ENCODE peak calls at places on chromosomes 4 and X, in six cellular contexts. One of them, this sample, is unnamed.

GRCh38 chrX:27575565-27575964 is 14.6 kb upstream of the DCAF8L2 start:
- DNase-seq in heart left ventricle: no peak
- DNase-seq in adrenal gland: no peak
- DNase-seq in uterus: no peak
- DNase-seq in naive thymus-derived CD4-positive, alpha-beta T cell: no peak
- DNase-seq in CD8-positive, alpha-beta memory T cell: no peak
- DNase-seq in this sample: no peak

GRCh38 chr4:137267024-137267423 is 265.3 kb downstream of the PCDH18 start:
- DNase-seq in heart left ventricle: no peak
- DNase-seq in CD8-positive, alpha-beta memory T cell: no peak
- DNase-seq in naive thymus-derived CD4-positive, alpha-beta T cell: no peak
- DNase-seq in uterus: no peak
- DNase-seq in adrenal gland: no peak
- DNase-seq in this sample: no peak

GRCh38 chr4:94523033-94523590 is 71.4 kb downstream of the PDLIM5 start:
- DNase-seq in naive thymus-derived CD4-positive, alpha-beta T cell: no peak
- DNase-seq in adrenal gland: no peak
- DNase-seq in heart left ventricle: no peak
- DNase-seq in CD8-positive, alpha-beta memory T cell: no peak
- DNase-seq in uterus: no peak
- DNase-seq in this sample: no peak

GRCh38 chr4:151888367-151888866 is 127.6 kb upstream of the GATB start:
- DNase-seq in uterus: no peak
- DNase-seq in CD8-positive, alpha-beta memory T cell: peak; percentile 17
- DNase-seq in adrenal gland: no peak
- DNase-seq in naive thymus-derived CD4-positive, alpha-beta T cell: no peak
- DNase-seq in heart left ventricle: no peak
- DNase-seq in this sample: no peak

GRCh38 chr4:6596948-6597347 is 22.0 kb downstream of the MAN2B2 start:
- DNase-seq in naive thymus-derived CD4-positive, alpha-beta T cell: no peak
- DNase-seq in adrenal gland: no peak
- DNase-seq in CD8-positive, alpha-beta memory T cell: no peak
- DNase-seq in heart left ventricle: no peak
- DNase-seq in uterus: no peak
- DNase-seq in this sample: no peak

GRCh38 chrX:77087529-77088169 is 359.5 kb upstream of the FGF16 start:
- DNase-seq in heart left ventricle: no peak
- DNase-seq in adrenal gland: peak; percentile 49
- DNase-seq in naive thymus-derived CD4-positive, alpha-beta T cell: no peak
- DNase-seq in uterus: peak; percentile 39
- DNase-seq in CD8-positive, alpha-beta memory T cell: no peak
- DNase-seq in this sample: peak; percentile 62

GRCh38 chr4:10033191-10033881 is 12.0 kb upstream of the SLC2A9 start:
- DNase-seq in CD8-positive, alpha-beta memory T cell: no peak
- DNase-seq in heart left ventricle: peak; percentile 79
- DNase-seq in uterus: no peak
- DNase-seq in naive thymus-derived CD4-positive, alpha-beta T cell: no peak
- DNase-seq in adrenal gland: peak; percentile 70
- DNase-seq in this sample: peak; percentile 59

GRCh38 chrX:139831689-139832456 is 101.0 kb downstream of the ATP11C start:
- DNase-seq in uterus: peak; percentile 21
- DNase-seq in CD8-positive, alpha-beta memory T cell: no peak
- DNase-seq in heart left ventricle: no peak
- DNase-seq in adrenal gland: peak; percentile 13
- DNase-seq in naive thymus-derived CD4-positive, alpha-beta T cell: no peak
- DNase-seq in this sample: peak; percentile 15

GRCh38 chrX:9163153-9163790 is 129.3 kb upstream of the FAM9B start:
- DNase-seq in naive thymus-derived CD4-positive, alpha-beta T cell: no peak
- DNase-seq in uterus: no peak
- DNase-seq in adrenal gland: no peak
- DNase-seq in heart left ventricle: no peak
- DNase-seq in CD8-positive, alpha-beta memory T cell: no peak
- DNase-seq in this sample: peak; percentile 73
- H3K27ac ChIP-seq in naive thymus-derived CD4-positive, alpha-beta T cell: no peak overlapping the region
- H3K27ac ChIP-seq in uterus: no peak overlapping the region
- H3K27ac ChIP-seq in adrenal gland: no peak overlapping the region
- H3K27ac ChIP-seq in heart left ventricle: no peak overlapping the region
- H3K27ac ChIP-seq in CD8-positive, alpha-beta memory T cell: no peak overlapping the region
- H3K27ac ChIP-seq in this sample: peak overlapping the region; percentile 38

DNA sequence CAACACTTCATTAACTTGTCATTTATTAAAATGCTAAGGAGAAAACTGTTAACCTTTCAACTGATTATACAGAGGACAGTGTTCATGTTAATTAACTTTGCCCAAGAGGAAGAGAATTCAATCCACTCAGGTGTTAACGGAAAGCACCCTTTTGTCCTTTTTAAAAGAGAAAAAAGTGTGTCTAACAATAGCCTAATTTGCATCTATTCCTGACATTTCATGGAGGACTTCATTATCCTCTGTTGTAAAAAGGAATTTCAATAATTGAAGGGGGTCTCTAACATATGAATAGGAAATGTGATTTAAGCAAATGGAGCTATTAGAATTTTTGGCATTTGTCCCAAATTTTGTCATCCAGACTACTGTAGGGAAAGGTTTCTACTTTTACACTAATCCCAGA is 44.6 kb upstream of the GC start:
- DNase-seq in naive thymus-derived CD4-positive, alpha-beta T cell: no peak
- DNase-seq in CD8-positive, alpha-beta memory T cell: no peak
- DNase-seq in adrenal gland: no peak
- DNase-seq in uterus: no peak
- DNase-seq in heart left ventricle: no peak
- DNase-seq in this sample: no peak
- H3K4me1 ChIP-seq in naive thymus-derived CD4-positive, alpha-beta T cell: no peaks in the 10 kb centered on the region
- H3K4me1 ChIP-seq in CD8-positive, alpha-beta memory T cell: no peaks in the 10 kb centered on the region
- H3K4me1 ChIP-seq in adrenal gland: no peaks in the 10 kb centered on the region
- H3K4me1 ChIP-seq in uterus: no peaks in the 10 kb centered on the region
- H3K4me1 ChIP-seq in heart left ventricle: no peaks in the 10 kb centered on the region
- H3K4me1 ChIP-seq in this sample: no peaks in the 10 kb centered on the region

GRCh38 chr4:39025552-39026085 is 6.6 kb downstream of the TMEM156 start:
- DNase-seq in heart left ventricle: no peak
- DNase-seq in CD8-positive, alpha-beta memory T cell: no peak
- DNase-seq in adrenal gland: no peak
- DNase-seq in naive thymus-derived CD4-positive, alpha-beta T cell: no peak
- DNase-seq in uterus: no peak
- DNase-seq in this sample: no peak

GRCh38 chr4:39026096-39026495 is 6.1 kb downstream of the TMEM156 start:
- DNase-seq in adrenal gland: no peak
- DNase-seq in naive thymus-derived CD4-positive, alpha-beta T cell: no peak
- DNase-seq in heart left ventricle: no peak
- DNase-seq in uterus: no peak
- DNase-seq in CD8-positive, alpha-beta memory T cell: no peak
- DNase-seq in this sample: no peak

GRCh38 chr4:39032218-39033085 is at the start of gene TMEM156:
- DNase-seq in heart left ventricle: no peak
- DNase-seq in naive thymus-derived CD4-positive, alpha-beta T cell: peak; percentile 59
- DNase-seq in uterus: no peak
- DNase-seq in adrenal gland: no peak
- DNase-seq in CD8-positive, alpha-beta memory T cell: peak; percentile 70
- DNase-seq in this sample: no peak

GRCh38 chr4:39029752-39030694 is 2.2 kb downstream of the TMEM156 start:
- DNase-seq in heart left ventricle: no peak
- DNase-seq in naive thymus-derived CD4-positive, alpha-beta T cell: no peak
- DNase-seq in CD8-positive, alpha-beta memory T cell: peak; percentile 10
- DNase-seq in uterus: no peak
- DNase-seq in adrenal gland: no peak
- DNase-seq in this sample: no peak

GRCh38 chr4:39030726-39031125 is 1.5 kb downstream of the TMEM156 start:
- DNase-seq in naive thymus-derived CD4-positive, alpha-beta T cell: no peak
- DNase-seq in heart left ventricle: no peak
- DNase-seq in uterus: no peak
- DNase-seq in CD8-positive, alpha-beta memory T cell: no peak
- DNase-seq in adrenal gland: no peak
- DNase-seq in this sample: no peak
- H3K27ac ChIP-seq in naive thymus-derived CD4-positive, alpha-beta T cell: peak overlapping the region; percentile 55
- H3K27ac ChIP-seq in heart left ventricle: no peak overlapping the region
- H3K27ac ChIP-seq in uterus: no peak overlapping the region
- H3K27ac ChIP-seq in CD8-positive, alpha-beta memory T cell: peak overlapping the region; percentile 56
- H3K27ac ChIP-seq in adrenal gland: no peak overlapping the region
- H3K27ac ChIP-seq in this sample: no peak overlapping the region

GRCh38 chrX:38900719-38901118 is 99.5 kb downstream of the MID1IP1 start:
- DNase-seq in adrenal gland: no peak
- DNase-seq in CD8-positive, alpha-beta memory T cell: no peak
- DNase-seq in heart left ventricle: no peak
- DNase-seq in uterus: no peak
- DNase-seq in naive thymus-derived CD4-positive, alpha-beta T cell: no peak
- DNase-seq in this sample: no peak
- H3K4me1 ChIP-seq in adrenal gland: no peaks in the 10 kb centered on the region
- H3K4me1 ChIP-seq in CD8-positive, alpha-beta memory T cell: no peaks in the 10 kb centered on the region
- H3K4me1 ChIP-seq in heart left ventricle: no peaks in the 10 kb centered on the region
- H3K4me1 ChIP-seq in uterus: no peaks in the 10 kb centered on the region
- H3K4me1 ChIP-seq in naive thymus-derived CD4-positive, alpha-beta T cell: no peaks in the 10 kb centered on the region
- H3K4me1 ChIP-seq in this sample: peaks cover 3% of the 10 kb centered on the region

GRCh38 chr4:150875367-150875766 is 139.7 kb downstream of the LRBA start:
- DNase-seq in naive thymus-derived CD4-positive, alpha-beta T cell: no peak
- DNase-seq in heart left ventricle: no peak
- DNase-seq in CD8-positive, alpha-beta memory T cell: no peak
- DNase-seq in uterus: no peak
- DNase-seq in adrenal gland: no peak
- DNase-seq in this sample: no peak
- H3K27ac ChIP-seq in naive thymus-derived CD4-positive, alpha-beta T cell: no peak overlapping the region
- H3K27ac ChIP-seq in heart left ventricle: no peak overlapping the region
- H3K27ac ChIP-seq in CD8-positive, alpha-beta memory T cell: no peak overlapping the region
- H3K27ac ChIP-seq in uterus: no peak overlapping the region
- H3K27ac ChIP-seq in adrenal gland: no peak overlapping the region
- H3K27ac ChIP-seq in this sample: no peak overlapping the region

This sample was measured in SJCRH30.